ENCODE peak calls at places on chromosomes 16 and 17, in seven cellular contexts. O, I, K, A, M, E and U are unnamed samples.

GRCh38 chr16:12350945-12351344 is 374.4 kb downstream of the SNX29 start:
- DNase-seq in E (no peak), A (no peak), I (peak; percentile 12), M (no peak), O (no peak), K (no peak), U (no peak)

GRCh38 chr17:29089601-29090044 is 46.7 kb downstream of the PIPOX start:
- DNase-seq in I (no peak), K (no peak), E (no peak), M (no peak), O (no peak), A (no peak), U (no peak)

GRCh38 chr16:26765087-26765486 is 301.6 kb upstream of the C16orf82 start:
- DNase-seq in M (no peak), O (no peak), E (peak; percentile 13), K (no peak), I (peak; percentile 16), A (no peak), U (peak; percentile 49)

GRCh38 chr16:14658063-14658462 is 25.3 kb downstream of the BFAR start:
- DNase-seq in I (no peak), M (no peak), E (no peak), A (no peak), K (no peak), O (no peak), U (no peak)

GRCh38 chr17:82358467-82359350 is at the start of gene TEX19:
- DNase-seq in M (no peak), E (no peak), O (no peak), A (no peak), K (no peak), I (peak; percentile 70), U (no peak)

GRCh38 chr16:19583665-19584300 is 28.3 kb downstream of the VPS35L start:
- DNase-seq in I (peak; percentile 68), A (peak; percentile 10), K (peak; percentile 30), M (no peak), O (no peak), E (no peak), U (no peak)

GRCh38 chr16:56125922-56126321 is 65.4 kb upstream of the GNAO1 start:
- DNase-seq in K (no peak), O (no peak), E (no peak), A (no peak), M (no peak), I (no peak), U (no peak)

GRCh38 chr17:42683407-42684031 is 1.2 kb downstream of the CNTNAP1 start:
- DNase-seq in M (no peak), K (peak; percentile 63), I (no peak), O (peak; percentile 62), A (peak; percentile 50), E (peak; percentile 35), U (peak; percentile 66)

GRCh38 chr16:54936086-54936978 is 5.7 kb downstream of the IRX5 start:
- DNase-seq in O (peak; percentile 35), I (no peak), M (no peak), A (peak; percentile 40), K (no peak), E (peak; percentile 22), U (peak; percentile 73)

GRCh38 chr17:58148609-58149008 is 425 bp downstream of the OR4D1 start:
- DNase-seq in M (no peak), I (no peak), O (no peak), A (no peak), E (no peak), K (no peak), U (no peak)

GRCh38 chr17:58158181-58158580 is 8.6 kb upstream of the OR4D2 start:
- DNase-seq in M (no peak), O (no peak), E (no peak), K (no peak), A (no peak), I (no peak), U (no peak)

GRCh38 chr17:58147930-58148434 is at the start of gene OR4D1:
- DNase-seq in E (no peak), O (no peak), I (no peak), A (no peak), M (no peak), K (no peak), U (no peak)

GRCh38 chr17:58156839-58157803 is 8.9 kb downstream of the OR4D1 start:
- DNase-seq in I (peak; percentile 50), E (peak; percentile 9), M (no peak), A (no peak), O (peak; percentile 37), K (no peak), U (no peak)

GRCh38 chr17:58153046-58153445 is 4.9 kb downstream of the OR4D1 start:
- DNase-seq in M (no peak), O (no peak), E (no peak), A (no peak), K (no peak), I (no peak), U (no peak)
- H3K4me3 ChIP-seq in M (no peak overlapping the region), O (no peak overlapping the region), E (no peak overlapping the region), A (no peak overlapping the region), K (no peak overlapping the region), I (no peak overlapping the region), U (no peak overlapping the region)

GRCh38 chr16:82363026-82363816 is 193.2 kb upstream of the MPHOSPH6 start:
- DNase-seq in A (no peak), E (no peak), O (no peak), K (no peak), M (no peak), I (no peak), U (no peak)

GRCh38 chr16:82366462-82366861 is 196.4 kb upstream of the MPHOSPH6 start:
- DNase-seq in M (no peak), E (no peak), K (no peak), O (no peak), I (no peak), A (no peak), U (no peak)

GRCh38 chr16:82364690-82365089 is 194.7 kb upstream of the MPHOSPH6 start:
- DNase-seq in A (no peak), O (no peak), E (no peak), I (no peak), K (no peak), M (no peak), U (no peak)

GRCh38 chr16:82370282-82370681 is 200.3 kb upstream of the MPHOSPH6 start:
- DNase-seq in K (no peak), E (no peak), O (no peak), A (no peak), I (no peak), M (no peak), U (no peak)

DNA sequence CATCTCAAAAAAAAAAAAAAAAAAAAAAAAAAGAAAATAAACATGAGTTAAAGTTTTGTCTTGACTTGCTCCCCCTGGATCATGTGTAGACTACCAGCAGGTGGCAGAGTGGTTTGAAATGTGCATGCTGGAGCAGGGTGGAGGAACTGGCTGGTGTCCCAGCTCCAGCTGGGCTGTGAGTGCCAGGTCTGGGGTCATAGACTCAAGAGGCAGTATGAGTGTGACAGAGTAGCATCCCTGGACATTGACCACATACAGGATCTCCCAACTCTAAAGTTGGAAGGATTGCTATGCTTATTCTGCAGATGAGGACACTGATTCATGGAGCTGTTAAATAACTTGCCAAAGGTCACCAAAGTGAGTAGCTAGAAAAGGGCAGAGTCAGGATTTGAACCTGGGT is 198.0 kb upstream of the MPHOSPH6 start:
- DNase-seq in O (peak; percentile 52), K (peak; percentile 66), A (peak; percentile 26), M (no peak), I (peak; percentile 32), E (peak; percentile 65), U (no peak)
- TF ChIP-seq CTCF in O (peak; percentile 48), K (no peak), A (no peak), M (peak; percentile 29), I (no peak), E (peak; percentile 19), U (peak; percentile 45)

GRCh38 chr17:79730769-79731483 is at the start of gene ENPP7:
- DNase-seq in O (no peak), M (no peak), K (no peak), A (no peak), I (no peak), E (no peak), U (no peak)

GRCh38 chr17:79732246-79732645 is 1.5 kb downstream of the ENPP7 start:
- DNase-seq in O (no peak), K (no peak), M (no peak), I (no peak), E (no peak), A (no peak), U (no peak)

GRCh38 chr17:79735096-79735495 is 4.4 kb downstream of the ENPP7 start:
- DNase-seq in I (no peak), O (no peak), K (no peak), E (no peak), M (no peak), A (no peak), U (no peak)

GRCh38 chr17:79733692-79734070 is 2.9 kb downstream of the ENPP7 start:
- DNase-seq in O (no peak), K (no peak), I (no peak), A (no peak), M (no peak), E (no peak), U (no peak)

DNA sequence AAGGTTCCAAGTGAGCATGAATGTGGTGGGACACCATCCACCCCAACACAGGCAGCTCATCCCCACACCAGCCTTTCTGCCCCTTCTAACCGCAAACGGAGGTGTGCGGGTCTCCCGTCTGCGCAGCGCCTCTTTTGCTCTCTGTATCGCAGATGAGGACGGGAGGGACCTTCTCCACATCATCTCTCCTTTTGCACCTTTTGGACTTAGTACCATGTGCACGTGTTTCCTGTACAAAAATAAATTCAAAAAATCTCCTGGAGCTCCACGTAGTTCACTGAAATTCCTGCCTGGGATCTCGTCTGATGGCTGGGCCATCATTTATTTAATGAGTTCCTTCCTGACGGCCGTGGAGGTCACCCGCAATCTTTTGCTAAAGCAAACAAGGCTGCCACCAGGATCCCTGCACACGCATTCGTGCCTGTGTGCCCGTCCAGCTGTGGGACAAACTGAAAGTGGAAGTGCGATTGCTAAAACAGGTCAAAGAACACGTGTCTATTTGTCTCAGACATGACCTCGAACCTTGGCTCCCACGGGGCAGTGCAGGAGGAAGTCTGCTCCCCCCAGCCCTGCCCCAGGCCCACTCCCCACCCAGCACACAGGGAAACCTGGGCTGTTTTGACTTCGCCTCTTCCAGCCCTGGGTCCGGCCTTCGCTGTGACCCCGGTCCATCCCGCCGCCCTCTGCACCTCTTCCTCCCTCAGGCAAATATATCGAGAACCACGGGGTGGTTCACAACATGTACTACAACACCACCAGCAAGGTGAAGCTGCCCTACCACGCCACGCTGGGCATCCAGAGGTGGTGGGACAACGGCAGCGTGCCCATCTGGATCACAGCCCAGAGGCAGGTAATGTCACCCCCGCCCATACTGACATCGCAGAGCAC is 2.3 kb downstream of the ENPP7 start:
- DNase-seq in E (no peak), I (no peak), K (peak; percentile 49), A (no peak), O (no peak), M (no peak), U (no peak)
- H3K4me3 ChIP-seq in E (peak overlapping the region; percentile 13), I (no peak overlapping the region), K (peak overlapping the region; percentile 27), A (no peak overlapping the region), O (peak overlapping the region; percentile 40), M (no peak overlapping the region), U (no peak overlapping the region)

GRCh38 chr16:50916040-50916439 is 174.2 kb downstream of the CYLD start:
- DNase-seq in A (no peak), E (no peak), M (no peak), I (no peak), K (no peak), O (no peak), U (no peak)

DNA sequence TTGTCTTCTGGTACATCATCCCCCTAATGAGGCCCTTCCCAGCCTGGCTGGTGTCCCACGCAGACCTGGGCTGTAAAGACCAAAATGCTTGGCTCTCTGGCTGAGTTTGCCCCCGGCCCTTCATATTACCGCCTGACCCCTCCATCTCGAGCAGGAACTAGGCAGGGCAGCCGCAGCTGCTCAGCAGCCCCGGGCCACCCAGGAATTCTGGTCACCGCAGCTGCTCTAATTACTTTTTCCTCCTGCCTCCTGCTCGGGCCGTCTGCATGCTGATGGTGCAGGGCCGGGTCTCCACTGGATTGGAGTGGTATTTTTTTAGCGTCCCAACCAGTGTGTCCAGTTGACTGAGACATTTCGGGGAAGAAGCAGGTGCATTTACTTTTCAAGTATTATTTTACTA is 176.1 kb downstream of the CYLD start:
- DNase-seq in E (no peak), A (no peak), K (no peak), I (no peak), O (no peak), M (no peak), U (no peak)
- TF ChIP-seq CTCF in E (no peak), A (no peak), K (no peak), I (no peak), O (no peak), M (no peak), U (no peak)